ENCODE peak calls at places on chromosomes 3 and 15, in six cellular contexts. Y is ELR, A is endothelial cell, F is GM06990, K is NCI-H1436 treated with DMSO at 0.1 percent for 48 hours, E is RKO. W is an unnamed sample.

GRCh38 chr15:37291920-37292319 is 191.6 kb upstream of the MEIS2 start:
- DNase-seq in Y (no peak), A (no peak), F (no peak), K (no peak), E (peak; percentile 16), W (no peak)

GRCh38 chr15:63466378-63467192 is 37.8 kb upstream of the USP3 start:
- DNase-seq in Y (peak; percentile 71), A (peak; percentile 54), F (peak; percentile 63), K (no peak), E (peak; percentile 70), W (peak; percentile 59)

GRCh38 chr15:52076889-52077781 is 35.4 kb downstream of the BCL2L10 start:
- DNase-seq in Y (peak; percentile 85), A (no peak), F (no peak), K (no peak), E (peak; percentile 94), W (peak; percentile 85)

GRCh38 chr15:74838746-74839525 is 4.0 kb downstream of the ULK3 start:
- DNase-seq in Y (no peak), A (no peak), F (no peak), K (no peak), E (no peak), W (no peak)

GRCh38 chr15:91853968-91854943 is 748 bp downstream of the SLCO3A1 start:
- DNase-seq in Y (no peak), A (peak; percentile 70), F (no peak), K (no peak), E (peak; percentile 52), W (peak; percentile 50)

GRCh38 chr3:103052236-103052830 is 617.5 kb downstream of the ZPLD1 start:
- DNase-seq in Y (peak; percentile 57), A (no peak), F (no peak), K (no peak), E (no peak), W (no peak)

GRCh38 chr3:29324180-29324651 is 43.3 kb downstream of the RBMS3 start:
- DNase-seq in Y (peak; percentile 82), A (peak; percentile 54), F (peak; percentile 53), K (no peak), E (no peak), W (peak; percentile 93)

GRCh38 chr15:83794209-83794608 is 140.3 kb downstream of the ADAMTSL3 start:
- DNase-seq in Y (no peak), A (no peak), F (no peak), K (no peak), E (no peak), W (no peak)

GRCh38 chr3:73453676-73454075 is 171.1 kb downstream of the PDZRN3 start:
- DNase-seq in Y (no peak), A (no peak), F (no peak), K (no peak), E (no peak), W (no peak)

GRCh38 chr15:68386587-68387287 is 45.2 kb downstream of the ITGA11 start:
- DNase-seq in Y (no peak), A (no peak), F (no peak), K (no peak), E (no peak), W (no peak)

GRCh38 chr3:90132220-90132619 is 1024.8 kb downstream of the EPHA3 start:
- DNase-seq in Y (no peak), A (no peak), F (no peak), K (no peak), E (no peak), W (peak; percentile 2)

GRCh38 chr3:108296239-108296638 is at the start of gene HHLA2:
- DNase-seq in Y (peak; percentile 58), A (no peak), F (peak; percentile 20), K (no peak), E (no peak), W (no peak)

GRCh38 chr3:55339390-55339789 is 147.7 kb downstream of the WNT5A start:
- DNase-seq in Y (no peak), A (no peak), F (no peak), K (no peak), E (no peak), W (no peak)

GRCh38 chr3:48474619-48475018 is 28.1 kb downstream of the ATRIP start:
- DNase-seq in Y (no peak), A (no peak), F (no peak), K (no peak), E (no peak), W (no peak)

GRCh38 chr3:177144922-177145321 is 52.4 kb downstream of the TBL1XR1 start:
- DNase-seq in Y (no peak), A (no peak), F (peak; percentile 43), K (no peak), E (no peak), W (no peak)

GRCh38 chr15:66703540-66703941 is 1.5 kb downstream of the SMAD6 start:
- DNase-seq in Y (peak; percentile 62), A (peak; percentile 36), F (peak; percentile 17), K (no peak), E (no peak), W (peak; percentile 36)

GRCh38 chr15:23422946-23423708 is 23.9 kb downstream of the GOLGA6L2 start:
- DNase-seq in Y (peak; percentile 6), A (no peak), F (no peak), K (no peak), E (peak; percentile 2), W (no peak)

GRCh38 chr15:96366526-96366877 is 36.0 kb downstream of the NR2F2 start:
- DNase-seq in Y (no peak), A (no peak), F (no peak), K (no peak), E (no peak), W (no peak)

GRCh38 chr3:54294214-54294613 is 171.9 kb downstream of the CACNA2D3 start:
- DNase-seq in Y (no peak), A (peak; percentile 12), F (no peak), K (no peak), E (no peak), W (no peak)

GRCh38 chr3:187520027-187520945 is 149.9 kb downstream of the SST start:
- DNase-seq in Y (peak; percentile 18), A (no peak), F (no peak), K (no peak), E (no peak), W (no peak)

GRCh38 chr3:8660781-8661180 is 16.2 kb upstream of the SSUH2 start:
- DNase-seq in Y (no peak), A (no peak), F (no peak), K (no peak), E (no peak), W (no peak)

GRCh38 chr3:31440878-31441277 is 91.8 kb upstream of the STT3B start:
- DNase-seq in Y (no peak), A (no peak), F (no peak), K (no peak), E (no peak), W (no peak)

GRCh38 chr3:12977117-12977808 is 96.0 kb downstream of the IQSEC1 start:
- DNase-seq in Y (no peak), A (no peak), F (no peak), K (no peak), E (no peak), W (no peak)

W was measured in HCEC 1CT.